ENCODE peak calls at places on chromosome 5, in seven cellular contexts. W is activated naive CD8-positive, alpha-beta T cell treated with anti-CD3 and anti-CD28 coated beads, Interleukin-2, amount 50 U/mL, for 24 hours; C is uterus; F is SW 1271; Q is C1 segment of cervical spinal cord; I is cardiac fibroblast; H is HuH-7. K is an unnamed sample.

GRCh38 chr5:24103624-24104023 is 541.2 kb downstream of the CDH10 start:
- DNase-seq in I (no peak), Q (no peak), F (no peak), H (no peak), W (no peak), C (no peak), K (no peak)

GRCh38 chr5:55172051-55172899 is 702 bp downstream of the CDC20B start:
- DNase-seq in Q (no peak), C (peak; percentile 25), F (peak; percentile 64), I (peak; percentile 87), H (peak; percentile 55), W (peak; percentile 52), K (no peak)

GRCh38 chr5:56178823-56179222 is 54.3 kb downstream of the ANKRD55 start:
- DNase-seq in H (no peak), I (no peak), Q (no peak), F (no peak), W (no peak), C (no peak), K (no peak)

GRCh38 chr5:10262121-10262774 is 12.2 kb downstream of the CCT5 start:
- DNase-seq in C (no peak), W (no peak), F (no peak), H (no peak), I (no peak), Q (no peak), K (no peak)

GRCh38 chr5:122498163-122498562 is 186.1 kb downstream of the SNCAIP start:
- DNase-seq in W (no peak), H (peak; percentile 39), F (no peak), Q (no peak), C (no peak), I (peak; percentile 15), K (no peak)

GRCh38 chr5:34043099-34043876 is at the start of gene C1QTNF3:
- DNase-seq in H (no peak), F (no peak), C (peak; percentile 57), I (no peak), Q (no peak), W (no peak), K (no peak)

GRCh38 chr5:108102463-108102862 is 279.4 kb downstream of the FBXL17 start:
- DNase-seq in I (no peak), F (no peak), C (no peak), H (no peak), Q (no peak), W (no peak), K (no peak)

GRCh38 chr5:145887217-145887616 is 14.4 kb upstream of the GRXCR2 start:
- DNase-seq in F (no peak), C (no peak), W (no peak), I (no peak), H (no peak), Q (no peak), K (no peak)

GRCh38 chr5:114789773-114790402 is 379.8 kb downstream of the TRIM36 start:
- DNase-seq in H (peak; percentile 6), C (no peak), F (no peak), I (peak; percentile 11), Q (no peak), W (no peak), K (no peak)

GRCh38 chr5:3741372-3741770 is 145.7 kb downstream of the IRX1 start:
- DNase-seq in W (no peak), H (no peak), F (no peak), Q (no peak), I (no peak), C (no peak), K (no peak)

K was measured in GM12892.